ENCODE peak calls at places on chromosomes 11 and 22, in six cellular contexts. T is CD8-positive, alpha-beta memory T cell; B is H1; I is naive thymus-derived CD4-positive, alpha-beta T cell; D is A549; Z is esophagus squamous epithelium. J is an unnamed sample.
A peak's percentile ranks its signal among the peaks of the same experiment; 100 is the strongest.

GRCh38 chr22:35524966-35525686 is 15.5 kb upstream of the RASD2 start:
- DNase-seq in T (no peak), B (no peak), I (no peak), D (no peak), Z (no peak), J (no peak)

GRCh38 chr11:43937434-43938411 is 4.7 kb upstream of the C11orf96 start:
- DNase-seq in T (no peak), B (no peak), I (no peak), D (peak; percentile 77), Z (no peak), J (no peak)

GRCh38 chr11:61418136-61418535 is 11.6 kb downstream of the CPSF7 start:
- DNase-seq in T (no peak), B (no peak), I (no peak), D (no peak), Z (no peak), J (no peak)

GRCh38 chr22:42344391-42344861 is 74.0 kb upstream of the TCF20 start:
- DNase-seq in T (no peak), B (peak; percentile 74), I (no peak), D (no peak), Z (no peak), J (peak; percentile 14)

GRCh38 chr11:117426297-117426685 is 98.6 kb downstream of the CEP164 start:
- DNase-seq in T (peak; percentile 63), B (peak; percentile 99), I (peak; percentile 55), D (peak; percentile 44), Z (no peak), J (no peak)

GRCh38 chr22:39818050-39818449 is 75.5 kb downstream of the ENTHD1 start:
- DNase-seq in T (no peak), B (no peak), I (no peak), D (no peak), Z (no peak), J (no peak)

GRCh38 chr11:59173964-59174663 is 2.2 kb downstream of the DTX4 start:
- DNase-seq in T (no peak), B (peak; percentile 60), I (no peak), D (no peak), Z (no peak), J (no peak)

GRCh38 chr11:36367806-36368680 is 72.0 kb downstream of the PRR5L start:
- DNase-seq in T (no peak), B (no peak), I (no peak), D (no peak), Z (no peak), J (no peak)

GRCh38 chr11:71525938-71526495 is 1.1 kb upstream of the KRTAP5-7 start:
- DNase-seq in T (no peak), B (peak; percentile 14), I (no peak), D (no peak), Z (no peak), J (no peak)

GRCh38 chr11:10638285-10638684 is 55.3 kb downstream of the IRAG1 start:
- DNase-seq in T (no peak), B (no peak), I (no peak), D (no peak), Z (no peak), J (no peak)

GRCh38 chr11:70036971-70037882 is 40.9 kb upstream of the ANO1 start:
- DNase-seq in T (no peak), B (peak; percentile 32), I (no peak), D (no peak), Z (no peak), J (no peak)

GRCh38 chr11:72758690-72759389 is 6.6 kb upstream of the ARAP1 start:
- DNase-seq in T (no peak), B (no peak), I (no peak), D (no peak), Z (no peak), J (no peak)

GRCh38 chr11:119222891-119223290 is 16.8 kb downstream of the CBL start:
- DNase-seq in T (no peak), B (no peak), I (no peak), D (no peak), Z (no peak), J (no peak)
- H3K4me3 ChIP-seq in T (no peak overlapping the region), B (no peak overlapping the region), I (no peak overlapping the region), D (no peak overlapping the region), Z (no peak overlapping the region), J (no peak overlapping the region)

GRCh38 chr11:7600205-7600775 is 73.0 kb downstream of the CYB5R2 start:
- DNase-seq in T (no peak), B (no peak), I (no peak), D (peak; percentile 22), Z (no peak), J (no peak)
- H3K4me1 ChIP-seq in T (no peaks in the 10 kb centered on the region), B (peaks cover 7% of the 10 kb centered on the region), I (no peaks in the 10 kb centered on the region), D (peaks cover 68% of the 10 kb centered on the region), Z (peaks cover 99% of the 10 kb centered on the region), J (peaks cover 5% of the 10 kb centered on the region)

GRCh38 chr11:90219438-90219837 is 3.4 kb downstream of the CHORDC1 start:
- DNase-seq in T (no peak), B (no peak), I (no peak), D (no peak), Z (no peak), J (no peak)

GRCh38 chr11:90218606-90219005 is 4.2 kb downstream of the CHORDC1 start:
- DNase-seq in T (no peak), B (no peak), I (no peak), D (no peak), Z (no peak), J (no peak)

GRCh38 chr11:90222152-90222458 is 744 bp downstream of the CHORDC1 start:
- DNase-seq in T (no peak), B (no peak), I (peak; percentile 32), D (no peak), Z (no peak), J (no peak)

GRCh38 chr11:90222459-90223247 is at the start of gene CHORDC1:
- DNase-seq in T (peak; percentile 89), B (peak; percentile 93), I (peak; percentile 87), D (peak; percentile 83), Z (peak; percentile 31), J (peak; percentile 39)

DNA sequence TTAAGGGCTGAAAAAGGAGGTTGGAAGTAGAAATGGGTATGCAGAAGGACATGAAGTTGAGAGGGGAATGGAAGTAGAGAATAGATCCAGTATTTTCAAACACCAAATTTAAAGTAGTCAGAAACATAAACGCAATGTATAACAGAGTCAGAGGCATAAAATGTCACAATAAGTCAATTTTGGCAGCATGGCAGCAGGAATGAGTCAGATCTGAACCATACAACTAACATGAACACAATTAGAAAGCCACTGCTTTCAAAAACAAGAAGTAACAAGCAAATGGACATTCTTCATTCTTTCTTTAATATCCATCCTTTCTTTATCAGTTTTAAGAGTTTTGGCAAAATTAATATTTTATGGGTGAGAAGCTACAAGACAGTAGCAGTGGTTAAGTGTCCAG is 2.5 kb downstream of the CHORDC1 start:
- DNase-seq in T (no peak), B (no peak), I (no peak), D (peak; percentile 7), Z (no peak), J (no peak)
- H3K4me3 ChIP-seq in T (no peak overlapping the region), B (no peak overlapping the region), I (no peak overlapping the region), D (peak overlapping the region; percentile 94), Z (no peak overlapping the region), J (peak overlapping the region; percentile 77)

GRCh38 chr11:2691991-2692841 is 7.6 kb downstream of the KCNQ1OT1 start:
- DNase-seq in T (no peak), B (no peak), I (no peak), D (no peak), Z (no peak), J (no peak)
- H3K4me1 ChIP-seq in T (no peaks in the 10 kb centered on the region), B (peaks cover 47% of the 10 kb centered on the region), I (no peaks in the 10 kb centered on the region), D (no peaks in the 10 kb centered on the region), Z (peaks cover 59% of the 10 kb centered on the region), J (peaks cover 32% of the 10 kb centered on the region)

GRCh38 chr11:88508558-88508807 is 170.9 kb upstream of the CTSC start:
- DNase-seq in T (no peak), B (peak; percentile 55), I (no peak), D (no peak), Z (no peak), J (no peak)
- H3K4me3 ChIP-seq in T (no peak overlapping the region), B (peak overlapping the region; percentile 58), I (peak overlapping the region; percentile 29), D (peak overlapping the region; percentile 42), Z (peak overlapping the region; percentile 36), J (peak overlapping the region; percentile 63)

J was measured in thoracic aorta.